ENCODE peak calls at places on chromosomes 11 and 22, in nine cellular contexts. L, P, G, U, X, J, S, E and I are unnamed samples.

GRCh38 chr11:92295175-92296137 is 70.8 kb downstream of the FAT3 start:
- DNase-seq in J (no peak), X (no peak), E (no peak), U (peak), G (no peak), S (no peak), L (no peak), P (peak), I (no peak)

GRCh38 chr11:69216609-69217008 is 60.9 kb downstream of the SMIM38 start:
- DNase-seq in U (peak), G (peak), J (no peak), E (no peak), X (peak), S (no peak), L (no peak), P (peak), I (no peak)

GRCh38 chr11:15471028-15471708 is 356.4 kb downstream of the INSC start:
- DNase-seq in J (no peak), E (no peak), L (no peak), P (no peak), S (no peak), X (no peak), G (peak), U (no peak), I (no peak)

GRCh38 chr11:20110908-20111669 is 49.2 kb downstream of the DBX1 start:
- DNase-seq in X (no peak), E (no peak), S (no peak), P (peak), U (peak), G (no peak), J (peak), L (no peak), I (peak)

GRCh38 chr11:39668640-39669039 is 1790.8 kb downstream of the LRRC4C start:
- DNase-seq in X (no peak), P (no peak), L (no peak), G (no peak), J (no peak), U (no peak), E (no peak), S (no peak), I (no peak)

GRCh38 chr22:17917490-17917983 is 106.8 kb downstream of the MICAL3 start:
- DNase-seq in X (peak), U (no peak), P (no peak), L (no peak), J (no peak), E (no peak), S (no peak), G (peak), I (peak)

GRCh38 chr11:78338138-78338537 is 79.5 kb downstream of the GAB2 start:
- DNase-seq in G (no peak), X (no peak), U (no peak), P (no peak), L (no peak), E (no peak), S (no peak), J (no peak), I (no peak)

GRCh38 chr11:71171024-71171423 is 81.4 kb downstream of the SHANK2 start:
- DNase-seq in X (peak), E (no peak), L (no peak), U (no peak), J (no peak), P (no peak), G (no peak), S (no peak), I (no peak)

GRCh38 chr11:24046731-24047130 is 450.1 kb upstream of the LUZP2 start:
- DNase-seq in U (no peak), L (no peak), S (no peak), E (no peak), X (no peak), G (no peak), J (no peak), P (peak), I (no peak)

GRCh38 chr11:57637626-57638004 is 12.1 kb downstream of the YPEL4 start:
- DNase-seq in X (no peak), S (no peak), P (no peak), U (no peak), E (peak), J (no peak), L (no peak), G (no peak), I (no peak)

GRCh38 chr11:99343117-99343516 is 322.4 kb downstream of the CNTN5 start:
- DNase-seq in E (no peak), P (no peak), L (no peak), U (no peak), S (no peak), J (no peak), X (no peak), G (no peak), I (no peak)

GRCh38 chr11:115928811-115929210 is 424.6 kb upstream of the CADM1 start:
- DNase-seq in G (no peak), S (no peak), J (no peak), L (no peak), P (no peak), E (no peak), U (no peak), X (no peak), I (no peak)

GRCh38 chr22:19892249-19892879 is 37.7 kb upstream of the GNB1L start:
- DNase-seq in X (no peak), E (peak), G (no peak), J (no peak), U (no peak), S (no peak), P (peak), L (peak), I (no peak)

GRCh38 chr11:18749681-18750319 is 23.8 kb upstream of the IGSF22 start:
- DNase-seq in X (no peak), G (no peak), J (peak), P (peak), L (no peak), E (no peak), S (peak), U (no peak), I (no peak)

DNA sequence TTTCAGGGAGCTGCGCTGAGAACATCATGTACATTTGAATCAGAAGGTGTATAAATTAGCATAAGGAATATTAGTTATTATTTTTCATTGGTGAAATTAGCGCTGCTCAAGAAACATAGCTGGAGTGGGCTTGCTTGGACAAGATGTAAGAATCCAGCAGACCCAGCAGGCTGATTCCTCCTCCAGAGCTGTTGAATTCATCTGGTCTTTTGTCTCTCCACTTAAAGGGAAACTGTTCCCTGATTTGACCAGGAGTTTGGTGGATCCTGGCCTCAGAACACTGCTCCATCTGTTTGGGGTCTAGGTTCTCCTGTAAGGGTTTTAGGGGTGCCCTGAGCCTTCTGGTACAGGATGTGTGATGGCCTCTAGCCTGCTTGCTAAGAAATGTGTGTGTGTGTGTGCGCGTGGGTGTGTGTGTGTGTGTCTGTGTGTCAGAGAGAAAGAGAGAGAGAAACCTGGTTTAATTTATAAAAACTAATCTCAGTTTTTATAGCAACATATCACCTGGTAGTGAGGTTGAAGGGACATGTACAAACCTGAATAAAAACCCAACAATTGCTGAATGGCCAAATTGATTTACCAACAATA is 8.3 kb upstream of the SORL1 start:
- DNase-seq in X (no peak), G (no peak), P (no peak), S (no peak), J (no peak), L (no peak), E (no peak), U (no peak), I (no peak)
- H3K27ac ChIP-seq in X (no peak), G (no peak), P (no peak), S (no peak), J (no peak), L (no peak), E (no peak), U (no peak), I (no peak)

GRCh38 chr11:3160252-3161031 is 4.7 kb downstream of the OSBPL5 start:
- DNase-seq in L (peak), P (peak), U (peak), J (peak), E (peak), S (peak), X (peak), G (peak), I (peak)
- TF ChIP-seq POLR2A in L (no peak), P (no peak), U (no peak), J (peak), E (peak), S (no peak), X (peak), G (peak), I (no peak)

GRCh38 chr22:44098966-44099530 is 74.9 kb downstream of the PARVB start:
- DNase-seq in G (no peak), E (no peak), X (peak), U (no peak), L (no peak), J (no peak), P (no peak), S (no peak), I (no peak)
- H3K27ac ChIP-seq in G (no peak), E (no peak), X (no peak), U (no peak), L (no peak), J (no peak), P (no peak), S (no peak), I (no peak)

GRCh38 chr22:29205598-29206371 is at the start of gene EMID1:
- DNase-seq in G (no peak), P (peak), U (peak), J (peak), S (no peak), X (peak), L (peak), E (peak), I (peak)
- TF ChIP-seq POLR2A in G (no peak), P (no peak), U (no peak), J (no peak), S (no peak), X (no peak), L (no peak), E (no peak), I (no peak)